ENCODE peak calls at places on chromosomes 12 and 14, in seven cellular contexts. G is SK-N-DZ; Z is uterus; L is stromal cell of bone marrow; R is spleen; W is stimulated activated CD4-positive, alpha-beta T cell treated with anti-CD3 and anti-CD28 coated beads, Interleukin-12 subunit alpha, Interleukin-12 subunit beta, amount 100 ng/mL, for 4 hours; P is T-helper 2 cell. M is an unnamed sample.

GRCh38 chr14:74302160-74302628 is 540 bp downstream of the ABCD4 start:
- DNase-seq in G (peak), Z (no peak), L (peak), R (no peak), W (no peak), P (no peak), M (no peak)

GRCh38 chr12:107329569-107330324 is 236.4 kb upstream of the CRY1 start:
- DNase-seq in G (no peak), Z (no peak), L (no peak), R (no peak), W (no peak), P (no peak), M (no peak)

GRCh38 chr12:50799908-50800307 is 36.0 kb downstream of the ATF1 start:
- DNase-seq in G (no peak), Z (no peak), L (no peak), R (no peak), W (no peak), P (no peak), M (no peak)

GRCh38 chr12:2552000-2552399 is 242.8 kb upstream of the FKBP4 start:
- DNase-seq in G (no peak), Z (no peak), L (no peak), R (no peak), W (no peak), P (no peak), M (no peak)

GRCh38 chr14:101177301-101178055 is 274.0 kb upstream of the RTL1 start:
- DNase-seq in G (peak), Z (peak), L (no peak), R (peak), W (no peak), P (no peak), M (no peak)

GRCh38 chr14:103123128-103123633 is at the start of gene TNFAIP2:
- DNase-seq in G (no peak), Z (peak), L (no peak), R (peak), W (no peak), P (no peak), M (no peak)

GRCh38 chr14:64569108-64570045 is 19.6 kb downstream of the PPP1R36 start:
- DNase-seq in G (no peak), Z (peak), L (peak), R (no peak), W (no peak), P (no peak), M (no peak)

GRCh38 chr14:73467800-73468199 is 9.5 kb upstream of the NUMB start:
- DNase-seq in G (no peak), Z (no peak), L (no peak), R (no peak), W (peak), P (no peak), M (no peak)

GRCh38 chr14:65297744-65298143 is 114.8 kb upstream of the FUT8 start:
- DNase-seq in G (no peak), Z (no peak), L (no peak), R (no peak), W (no peak), P (no peak), M (no peak)

GRCh38 chr14:56221392-56222128 is 103.3 kb downstream of the PELI2 start:
- DNase-seq in G (no peak), Z (no peak), L (no peak), R (no peak), W (no peak), P (no peak), M (no peak)

GRCh38 chr12:21852251-21852650 is 77.7 kb upstream of the KCNJ8 start:
- DNase-seq in G (no peak), Z (no peak), L (peak), R (no peak), W (no peak), P (no peak), M (no peak)

GRCh38 chr14:79534703-79535353 is 676.5 kb downstream of the DIO2 start:
- DNase-seq in G (no peak), Z (no peak), L (no peak), R (no peak), W (no peak), P (no peak), M (no peak)

GRCh38 chr14:99736600-99737371 is 52.7 kb downstream of the CYP46A1 start:
- DNase-seq in G (no peak), Z (peak), L (no peak), R (no peak), W (no peak), P (no peak), M (no peak)

GRCh38 chr12:109581334-109581691 is 7.7 kb downstream of the MVK start:
- DNase-seq in G (no peak), Z (no peak), L (no peak), R (no peak), W (no peak), P (no peak), M (no peak)

GRCh38 chr12:116202940-116203339 is 74.6 kb downstream of the MED13L start:
- DNase-seq in G (no peak), Z (no peak), L (no peak), R (no peak), W (no peak), P (no peak), M (no peak)

GRCh38 chr14:100904307-100905019 is 941 bp upstream of the RTL1 start:
- DNase-seq in G (no peak), Z (no peak), L (no peak), R (no peak), W (no peak), P (no peak), M (no peak)

GRCh38 chr12:39502657-39503056 is 59.7 kb upstream of the KIF21A start:
- DNase-seq in G (no peak), Z (no peak), L (no peak), R (no peak), W (no peak), P (no peak), M (no peak)

GRCh38 chr12:39364196-39364595 is 78.7 kb downstream of the KIF21A start:
- DNase-seq in G (no peak), Z (no peak), L (no peak), R (no peak), W (no peak), P (no peak), M (no peak)

GRCh38 chr14:89650077-89650978 is 233.3 kb upstream of the FOXN3 start:
- DNase-seq in G (no peak), Z (no peak), L (no peak), R (no peak), W (no peak), P (no peak), M (no peak)

GRCh38 chr12:131217024-131217586 is 263.4 kb downstream of the ADGRD1 start:
- DNase-seq in G (peak), Z (no peak), L (no peak), R (peak), W (no peak), P (no peak), M (no peak)

GRCh38 chr12:52015393-52016081 is 8.8 kb downstream of the TAMALIN start:
- DNase-seq in G (no peak), Z (no peak), L (no peak), R (no peak), W (no peak), P (no peak), M (no peak)

GRCh38 chr12:121996945-121997612 is 24.6 kb upstream of the BCL7A start:
- DNase-seq in G (no peak), Z (no peak), L (no peak), R (no peak), W (no peak), P (no peak), M (no peak)

GRCh38 chr14:64217747-64218146 is 76.4 kb downstream of the ESR2 start:
- DNase-seq in G (no peak), Z (no peak), L (no peak), R (no peak), W (no peak), P (no peak), M (no peak)

GRCh38 chr14:74955229-74955999 is at the start of gene PGF:
- DNase-seq in G (peak), Z (peak), L (no peak), R (peak), W (peak), P (no peak), M (no peak)

GRCh38 chr12:52246720-52247621 is 13.9 kb downstream of the KRT7 start:
- DNase-seq in G (no peak), Z (no peak), L (no peak), R (no peak), W (no peak), P (no peak), M (no peak)

GRCh38 chr14:74326369-74327152 is 21.7 kb upstream of the VRTN start:
- DNase-seq in G (peak), Z (no peak), L (no peak), R (no peak), W (no peak), P (no peak), M (no peak)

GRCh38 chr12:85951823-85952222 is 77.7 kb downstream of the NTS start:
- DNase-seq in G (peak), Z (no peak), L (no peak), R (no peak), W (no peak), P (no peak), M (no peak)

GRCh38 chr12:53236443-53237111 is 4.6 kb upstream of the RARG start:
- DNase-seq in G (no peak), Z (no peak), L (no peak), R (no peak), W (no peak), P (no peak), M (no peak)

M was measured in nucleus accumbens.